ENCODE peak calls at places on chromosomes 5 and 9, in ten cellular contexts. T is GM04504; Q is kidney glomerular epithelial cell; S is EH; Y is cerebellar nuclear complex; O is pons; N is stimulated activated CD8-positive, alpha-beta memory T cell treated with anti-CD3 and anti-CD28 coated beads, Interleukin-15, amount 100 ng/mL, for 24 hours; B is DMS153; H is SJCRH30; I is NCI-H2081. F is an unnamed sample.

GRCh38 chr5:132054697-132055440 is 5.6 kb upstream of the IL3 start:
- DNase-seq in N (no peak), Y (no peak), S (no peak), H (no peak), I (no peak), Q (no peak), O (no peak), B (no peak), T (no peak), F (peak)

GRCh38 chr9:134396825-134397224 is 70.6 kb downstream of the RXRA start:
- DNase-seq in O (no peak), I (no peak), B (no peak), S (peak), N (no peak), Y (no peak), H (no peak), Q (peak), T (no peak), F (no peak)

GRCh38 chr9:125593581-125593980 is 113.4 kb downstream of the MAPKAP1 start:
- DNase-seq in Y (no peak), I (no peak), Q (no peak), S (peak), O (no peak), N (no peak), H (no peak), T (no peak), B (no peak), F (no peak)

GRCh38 chr5:89313804-89314588 is 431.0 kb upstream of the MEF2C start:
- DNase-seq in Q (peak), N (no peak), O (peak), B (peak), T (peak), Y (no peak), H (peak), I (no peak), S (peak), F (no peak)

GRCh38 chr5:179486596-179487051 is 63.7 kb upstream of the RUFY1 start:
- DNase-seq in I (peak), B (no peak), T (no peak), H (no peak), Q (no peak), Y (no peak), O (no peak), N (no peak), S (peak), F (no peak)

GRCh38 chr9:27353405-27354229 is 56.7 kb upstream of the EQTN start:
- DNase-seq in Y (no peak), H (no peak), B (no peak), S (no peak), Q (no peak), O (peak), I (peak), N (no peak), T (no peak), F (no peak)

GRCh38 chr5:55750499-55750898 is 12.6 kb downstream of the DDX4 start:
- DNase-seq in N (no peak), S (no peak), T (no peak), H (no peak), Q (no peak), O (no peak), Y (no peak), B (no peak), I (no peak), F (no peak)

GRCh38 chr9:121841771-121842611 is 190.6 kb downstream of the DAB2IP start:
- DNase-seq in Y (no peak), S (peak), I (no peak), T (no peak), N (no peak), B (no peak), Q (no peak), H (no peak), O (no peak), F (no peak)

GRCh38 chr9:21626493-21626892 is 144.4 kb upstream of the IFNE start:
- DNase-seq in B (no peak), I (no peak), N (no peak), S (no peak), O (no peak), T (no peak), H (no peak), Q (no peak), Y (no peak), F (no peak)

GRCh38 chr9:112341741-112342140 is 8.3 kb upstream of the PTBP3 start:
- DNase-seq in S (peak), B (no peak), N (no peak), Y (no peak), Q (peak), I (no peak), H (no peak), T (no peak), O (no peak), F (no peak)

GRCh38 chr5:98796197-98796972 is 22.9 kb downstream of the RGMB start:
- DNase-seq in Q (peak), S (peak), T (no peak), Y (no peak), B (no peak), O (peak), I (peak), H (peak), N (no peak), F (no peak)

GRCh38 chr9:108545446-108545845 is 310.3 kb downstream of the ACTL7B start:
- DNase-seq in Y (no peak), S (peak), T (no peak), O (no peak), B (no peak), I (no peak), N (no peak), Q (no peak), H (no peak), F (no peak)

GRCh38 chr5:140267559-140268018 is 35.3 kb downstream of the PFDN1 start:
- DNase-seq in Y (no peak), N (no peak), O (no peak), H (no peak), I (no peak), S (no peak), B (no peak), T (no peak), Q (no peak), F (no peak)

GRCh38 chr9:121288557-121288873 is 20.6 kb downstream of the GSN start:
- DNase-seq in I (no peak), T (no peak), O (no peak), Q (no peak), N (no peak), B (no peak), H (no peak), S (no peak), Y (no peak), F (no peak)

GRCh38 chr5:134070979-134071849 is 43.3 kb upstream of the TCF7 start:
- DNase-seq in O (no peak), T (no peak), H (no peak), B (no peak), Q (no peak), N (no peak), S (no peak), Y (no peak), I (no peak), F (no peak)

GRCh38 chr5:171201285-171201684 is 107.8 kb upstream of the TLX3 start:
- DNase-seq in N (no peak), O (no peak), I (peak), S (no peak), Y (no peak), T (no peak), Q (no peak), H (peak), B (peak), F (no peak)

GRCh38 chr5:167096816-167097215 is 1194.6 kb upstream of the WWC1 start:
- DNase-seq in I (no peak), S (no peak), H (no peak), O (no peak), N (no peak), Q (no peak), T (no peak), B (no peak), Y (no peak), F (no peak)

GRCh38 chr9:89144242-89144641 is 34.4 kb downstream of the SHC3 start:
- DNase-seq in N (no peak), S (no peak), O (no peak), I (no peak), T (no peak), H (no peak), Y (no peak), Q (no peak), B (no peak), F (no peak)

GRCh38 chr9:36888551-36888950 is 145.5 kb downstream of the PAX5 start:
- DNase-seq in H (no peak), S (no peak), B (no peak), T (no peak), O (no peak), N (no peak), I (no peak), Q (no peak), Y (no peak), F (no peak)

GRCh38 chr9:92707530-92707929 is 37.6 kb upstream of the IPPK start:
- DNase-seq in Q (no peak), Y (no peak), N (no peak), T (no peak), S (no peak), I (no peak), H (no peak), O (no peak), B (no peak), F (no peak)

GRCh38 chr5:181134259-181134658 is 3.3 kb upstream of the OR2V1 start:
- DNase-seq in I (no peak), H (no peak), N (no peak), T (no peak), O (no peak), B (no peak), Q (no peak), S (no peak), Y (no peak), F (no peak)

GRCh38 chr5:111680737-111681413 is 76.1 kb downstream of the NREP start:
- DNase-seq in N (no peak), B (peak), O (peak), Y (no peak), T (peak), S (peak), I (peak), H (peak), Q (peak), F (peak)

GRCh38 chr5:3526551-3527185 is 69.0 kb upstream of the IRX1 start:
- DNase-seq in T (no peak), B (no peak), H (no peak), S (no peak), N (no peak), I (no peak), O (no peak), Q (no peak), Y (no peak), F (no peak)